ENCODE peak calls at places on chromosomes 1 and 21, in seven cellular contexts. E is stomach, O is fibroblast of pulmonary artery, U is IMR-90, F is endothelial cell, W is A673, T is tibial nerve. P is an unnamed sample.

GRCh38 chr1:15953294-15953771 is 22.6 kb downstream of the ZBTB17 start:
- DNase-seq in E (no peak), O (peak), U (peak), F (no peak), W (peak), T (no peak), P (no peak)

GRCh38 chr1:34162852-34163766 is 1.9 kb downstream of the CSMD2 start:
- DNase-seq in E (peak), O (peak), U (peak), F (peak), W (peak), T (peak), P (peak)

GRCh38 chr1:56496158-56496557 is 83.2 kb downstream of the PLPP3 start:
- DNase-seq in E (no peak), O (no peak), U (no peak), F (no peak), W (no peak), T (no peak), P (no peak)

GRCh38 chr21:45537746-45538291 is 4.4 kb downstream of the SLC19A1 start:
- DNase-seq in E (peak), O (no peak), U (no peak), F (no peak), W (no peak), T (peak), P (no peak)

GRCh38 chr1:97562096-97562495 is 358.7 kb downstream of the DPYD start:
- DNase-seq in E (no peak), O (no peak), U (peak), F (no peak), W (no peak), T (no peak), P (no peak)

GRCh38 chr1:161768986-161769672 is 3.0 kb downstream of the ATF6 start:
- DNase-seq in E (no peak), O (peak), U (no peak), F (no peak), W (peak), T (no peak), P (no peak)

GRCh38 chr1:87084247-87084836 is 169.9 kb downstream of the HS2ST1 start:
- DNase-seq in E (no peak), O (peak), U (peak), F (no peak), W (peak), T (no peak), P (no peak)

GRCh38 chr1:24769656-24770651 is 24.7 kb downstream of the CLIC4 start:
- DNase-seq in E (no peak), O (peak), U (peak), F (no peak), W (peak), T (no peak), P (no peak)

GRCh38 chr1:118983558-118984021 is 4.6 kb downstream of the TBX15 start:
- DNase-seq in E (no peak), O (no peak), U (no peak), F (no peak), W (no peak), T (no peak), P (no peak)

GRCh38 chr1:91806146-91806545 is 79.8 kb downstream of the TGFBR3 start:
- DNase-seq in E (no peak), O (peak), U (no peak), F (no peak), W (no peak), T (no peak), P (no peak)

GRCh38 chr1:108149796-108150467 is 50.2 kb downstream of the SLC25A24 start:
- DNase-seq in E (no peak), O (peak), U (peak), F (no peak), W (no peak), T (no peak), P (no peak)

GRCh38 chr1:82485591-82486369 is 685.0 kb downstream of the ADGRL2 start:
- DNase-seq in E (no peak), O (peak), U (no peak), F (no peak), W (peak), T (peak), P (no peak)

GRCh38 chr1:245014247-245015029 is 140.3 kb upstream of the KIF26B start:
- DNase-seq in E (no peak), O (no peak), U (no peak), F (no peak), W (no peak), T (no peak), P (no peak)

GRCh38 chr1:65247419-65248359 is 61.7 kb upstream of the DNAJC6 start:
- DNase-seq in E (no peak), O (peak), U (peak), F (no peak), W (no peak), T (no peak), P (no peak)

GRCh38 chr1:184838374-184838995 is 83.8 kb upstream of the EDEM3 start:
- DNase-seq in E (peak), O (peak), U (peak), F (no peak), W (peak), T (peak), P (no peak)

GRCh38 chr1:102099916-102100315 is 103.2 kb upstream of the OLFM3 start:
- DNase-seq in E (no peak), O (no peak), U (no peak), F (no peak), W (no peak), T (no peak), P (no peak)

GRCh38 chr1:203702130-203702577 is 62.8 kb upstream of the LAX1 start:
- DNase-seq in E (peak), O (peak), U (peak), F (peak), W (peak), T (peak), P (peak)

DNA sequence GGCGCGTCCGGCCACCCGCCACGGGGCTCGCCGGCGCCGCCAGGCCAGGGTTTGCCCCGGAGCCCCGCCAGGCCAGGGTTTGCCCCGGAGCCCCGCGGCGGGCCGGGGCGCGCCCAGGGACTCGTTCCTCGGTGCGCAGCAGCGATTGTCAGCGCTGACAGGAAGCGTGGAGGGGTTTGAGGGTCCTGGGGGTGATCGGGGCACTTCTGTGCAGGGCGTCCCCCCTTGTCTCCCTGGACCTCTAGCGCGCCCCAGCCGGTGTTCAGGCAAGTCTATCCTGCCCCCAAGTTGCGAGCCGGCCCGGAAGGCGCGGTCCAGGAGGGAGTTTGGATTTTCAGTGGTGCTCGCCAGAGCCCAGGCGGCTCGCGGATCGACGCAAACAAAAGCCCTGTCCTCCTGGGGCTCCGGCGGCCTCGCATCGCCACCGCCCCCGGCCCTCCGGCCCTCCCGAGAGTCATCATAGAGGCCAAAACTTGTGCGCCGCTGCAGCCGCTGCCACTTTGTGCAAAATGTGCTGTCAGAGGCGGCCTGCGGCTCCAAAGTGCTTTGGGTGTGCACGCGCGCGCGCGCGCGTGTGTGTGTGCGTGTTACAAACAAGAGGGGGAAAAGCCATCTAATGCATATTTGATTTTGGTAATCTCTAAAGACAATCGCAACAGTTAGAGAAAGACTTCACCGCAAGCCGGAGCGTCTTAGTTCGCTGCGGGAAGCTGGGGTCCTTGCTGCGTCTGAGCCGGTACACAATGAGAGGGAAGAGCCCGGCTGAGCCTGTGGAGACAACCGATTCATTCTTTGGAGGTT is 1.0 kb downstream of the ROR1 start:
- DNase-seq in E (peak), O (peak), U (peak), F (peak), W (peak), T (peak), P (no peak)
- TF ChIP-seq CTCF in E (no peak), O (no peak), U (no peak), F (no peak), W (no peak), T (no peak), P (no peak)

GRCh38 chr1:200890818-200891773 is 3.6 kb upstream of the INAVA start:
- DNase-seq in E (no peak), O (peak), U (peak), F (peak), W (peak), T (no peak), P (peak)
- TF ChIP-seq CTCF in E (no peak), O (peak), U (peak), F (peak), W (peak), T (peak), P (peak)

GRCh38 chr21:42688841-42689371 is 35.5 kb downstream of the PDE9A start:
- DNase-seq in E (no peak), O (no peak), U (no peak), F (no peak), W (no peak), T (no peak), P (no peak)
- TF ChIP-seq CTCF in E (no peak), O (no peak), U (no peak), F (no peak), W (peak), T (no peak), P (no peak)

GRCh38 chr21:25552856-25553255 is 54.4 kb downstream of the MRPL39 start:
- DNase-seq in E (no peak), O (no peak), U (no peak), F (no peak), W (no peak), T (no peak), P (no peak)
- TF ChIP-seq CTCF in E (no peak), O (no peak), U (no peak), F (no peak), W (no peak), T (no peak), P (no peak)

GRCh38 chr21:26843912-26844257 is 1.3 kb downstream of the ADAMTS1 start:
- DNase-seq in E (no peak), O (peak), U (peak), F (no peak), W (peak), T (no peak), P (peak)

GRCh38 chr21:26845750-26846035 is 484 bp upstream of the ADAMTS1 start:
- DNase-seq in E (no peak), O (no peak), U (no peak), F (no peak), W (no peak), T (no peak), P (no peak)

GRCh38 chr21:26846036-26846931 is 1.1 kb upstream of the ADAMTS1 start:
- DNase-seq in E (peak), O (peak), U (peak), F (peak), W (peak), T (peak), P (peak)

GRCh38 chr21:26844258-26845065 is 747 bp downstream of the ADAMTS1 start:
- DNase-seq in E (no peak), O (peak), U (peak), F (peak), W (peak), T (peak), P (peak)

DNA sequence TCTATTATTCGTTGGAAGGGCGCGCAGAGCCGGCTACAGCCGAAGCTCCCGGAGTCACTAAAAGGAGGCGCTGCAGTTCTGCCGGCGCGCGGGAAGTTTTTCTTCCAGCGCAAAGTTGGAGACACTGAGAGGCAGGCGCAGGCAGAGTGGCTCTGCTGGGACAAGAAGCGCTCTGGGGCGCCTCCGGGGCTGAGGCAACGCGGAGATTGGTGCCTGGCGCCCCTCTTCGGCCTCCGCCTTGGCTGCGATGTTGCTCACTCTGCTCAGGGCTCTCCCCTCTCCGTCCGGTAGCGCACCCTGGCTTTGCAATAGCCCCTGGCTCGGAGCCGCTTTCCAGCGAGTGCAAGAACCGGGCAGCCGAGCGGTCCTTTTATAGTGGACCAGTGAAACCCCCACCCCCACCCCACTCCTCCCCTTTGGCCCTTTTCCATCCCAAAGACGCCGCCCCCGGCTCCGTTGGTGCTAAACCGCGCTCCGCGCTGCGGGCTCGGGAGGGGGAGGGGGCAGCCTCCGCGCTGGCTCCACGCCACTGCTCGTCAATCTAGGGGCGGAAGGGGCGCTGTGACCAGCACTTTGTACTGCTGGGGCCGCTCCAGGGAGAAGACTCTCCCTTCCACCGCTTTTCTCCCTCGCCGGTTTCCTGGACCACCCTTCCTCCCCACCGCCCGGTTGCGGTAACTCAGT is at the start of gene ADAMTS1:
- DNase-seq in E (peak), O (peak), U (peak), F (peak), W (peak), T (peak), P (peak)
- TF ChIP-seq CTCF in E (no peak), O (no peak), U (peak), F (no peak), W (no peak), T (peak), P (peak)

GRCh38 chr1:234978397-234979291 is 150.0 kb downstream of the TOMM20 start:
- DNase-seq in E (peak), O (peak), U (peak), F (no peak), W (no peak), T (no peak), P (no peak)
- TF ChIP-seq CTCF in E (no peak), O (no peak), U (peak), F (no peak), W (no peak), T (no peak), P (no peak)

GRCh38 chr1:226672217-226672838 is 66.8 kb downstream of the ITPKB start:
- DNase-seq in E (no peak), O (no peak), U (no peak), F (no peak), W (no peak), T (no peak), P (no peak)

GRCh38 chr1:226677121-226678020 is 61.7 kb downstream of the ITPKB start:
- DNase-seq in E (peak), O (peak), U (peak), F (no peak), W (no peak), T (peak), P (no peak)

GRCh38 chr1:226676381-226676780 is 62.7 kb downstream of the ITPKB start:
- DNase-seq in E (no peak), O (no peak), U (no peak), F (no peak), W (no peak), T (no peak), P (no peak)

GRCh38 chr1:226675720-226676357 is 63.2 kb downstream of the ITPKB start:
- DNase-seq in E (no peak), O (no peak), U (no peak), F (no peak), W (no peak), T (no peak), P (no peak)

GRCh38 chr1:226674892-226675719 is 64.0 kb downstream of the ITPKB start:
- DNase-seq in E (peak), O (no peak), U (no peak), F (no peak), W (no peak), T (no peak), P (no peak)
- TF ChIP-seq CTCF in E (no peak), O (no peak), U (no peak), F (no peak), W (no peak), T (no peak), P (no peak)

GRCh38 chr1:165484532-165484931 is 39.6 kb upstream of the RXRG start:
- DNase-seq in E (no peak), O (no peak), U (no peak), F (no peak), W (no peak), T (no peak), P (no peak)
- TF ChIP-seq CTCF in E (no peak), O (no peak), U (no peak), F (no peak), W (no peak), T (no peak), P (no peak)

P was measured in progenitor cell of endocrine pancreas.